ENCODE peak calls at places on chromosomes 5 and 9, in four cellular contexts. H is foreskin fibroblast; I is activated CD4-positive, alpha-beta T cell treated with anti-CD3 and anti-CD28 coated beads, Interleukin-2, amount 50 U/mL, for 48 hours; J is WTC11. S is an unnamed sample.

GRCh38 chr9:13956107-13956506 is 357.8 kb downstream of the NFIB start:
- DNase-seq in J (no peak), H (peak), I (no peak), S (no peak)

GRCh38 chr5:3599283-3600105 is 3.9 kb downstream of the IRX1 start:
- DNase-seq in I (no peak), H (no peak), J (peak), S (no peak)

GRCh38 chr5:149677721-149678120 is 52.4 kb upstream of the PPARGC1B start:
- DNase-seq in H (no peak), I (no peak), J (no peak), S (no peak)

GRCh38 chr5:98905857-98906688 is 22.7 kb downstream of the CHD1 start:
- DNase-seq in I (no peak), H (peak), J (no peak), S (no peak)

GRCh38 chr5:86986837-86987236 is 280.8 kb upstream of the RASA1 start:
- DNase-seq in H (no peak), I (no peak), J (no peak), S (no peak)

GRCh38 chr9:104915049-104915448 is 12.9 kb downstream of the ABCA1 start:
- DNase-seq in H (no peak), I (no peak), J (no peak), S (no peak)

GRCh38 chr9:82011133-82011532 is 22.6 kb downstream of the SPATA31D1 start:
- DNase-seq in J (no peak), I (no peak), H (no peak), S (no peak)

GRCh38 chr5:179613460-179614071 is 9.9 kb downstream of the HNRNPH1 start:
- DNase-seq in H (peak), I (no peak), J (peak), S (no peak)

GRCh38 chr9:99820330-99821186 is 1.1 kb upstream of the NR4A3 start:
- DNase-seq in I (peak), H (peak), J (no peak), S (peak)

GRCh38 chr5:82290005-82290404 is 11.9 kb upstream of the RPS23 start:
- DNase-seq in J (no peak), H (no peak), I (no peak), S (no peak)

GRCh38 chr9:133979124-133979920 is 12.8 kb downstream of the VAV2 start:
- DNase-seq in H (peak), J (peak), I (no peak), S (peak)

GRCh38 chr5:116154252-116154651 is 69.4 kb downstream of the COMMD10 start:
- DNase-seq in I (no peak), J (no peak), H (no peak), S (no peak)

GRCh38 chr9:93646640-93647178 is 70.3 kb downstream of the PHF2 start:
- DNase-seq in H (no peak), I (no peak), J (peak), S (peak)

GRCh38 chr5:139389701-139390638 is at the start of gene MZB1:
- DNase-seq in J (no peak), I (peak), H (no peak), S (peak)

GRCh38 chr9:69526699-69527098 is 145.5 kb downstream of the APBA1 start:
- DNase-seq in J (no peak), I (no peak), H (no peak), S (no peak)

GRCh38 chr9:70172532-70172931 is 86.2 kb upstream of the SMC5 start:
- DNase-seq in H (no peak), J (no peak), I (no peak), S (no peak)

S was measured in mucosa of descending colon.